ENCODE peak calls at places on chromosomes 11 and 22, in eight cellular contexts. One of them, this sample, is unnamed.
A peak's percentile ranks its signal among the peaks of the same experiment; 100 is the strongest.

GRCh38 chr22:36673821-36674220 is 29.7 kb downstream of the CACNG2 start:
- DNase-seq in fibroblast of mammary gland: no peak
- DNase-seq in AG09309: no peak
- DNase-seq in choroid plexus epithelial cell: no peak
- DNase-seq in K562: no peak
- DNase-seq in fibroblast of lung: no peak
- DNase-seq in fibroblast of the aortic adventitia: no peak
- DNase-seq in thoracic aorta: no peak
- DNase-seq in this sample: no peak

GRCh38 chr11:125146232-125146631 is 18.3 kb upstream of the PKNOX2 start:
- DNase-seq in AG09309: no peak
- DNase-seq in fibroblast of mammary gland: no peak
- DNase-seq in fibroblast of the aortic adventitia: no peak
- DNase-seq in fibroblast of lung: no peak
- DNase-seq in thoracic aorta: no peak
- DNase-seq in choroid plexus epithelial cell: no peak
- DNase-seq in K562: no peak
- DNase-seq in this sample: no peak

GRCh38 chr11:36026315-36026968 is 82.6 kb downstream of the LDLRAD3 start:
- DNase-seq in choroid plexus epithelial cell: no peak
- DNase-seq in fibroblast of mammary gland: no peak
- DNase-seq in fibroblast of lung: no peak
- DNase-seq in K562: no peak
- DNase-seq in fibroblast of the aortic adventitia: no peak
- DNase-seq in AG09309: no peak
- DNase-seq in thoracic aorta: no peak
- DNase-seq in this sample: no peak

GRCh38 chr11:94926698-94927237 is 46.6 kb downstream of the CWC15 start:
- DNase-seq in choroid plexus epithelial cell: peak; percentile 98
- DNase-seq in K562: no peak
- DNase-seq in AG09309: peak; percentile 77
- DNase-seq in fibroblast of lung: peak; percentile 98
- DNase-seq in fibroblast of the aortic adventitia: peak; percentile 96
- DNase-seq in thoracic aorta: peak; percentile 25
- DNase-seq in fibroblast of mammary gland: peak; percentile 97
- DNase-seq in this sample: peak; percentile 79

GRCh38 chr11:8063319-8063718 is 17.7 kb upstream of the TUB start:
- DNase-seq in fibroblast of the aortic adventitia: peak; percentile 76
- DNase-seq in fibroblast of mammary gland: peak; percentile 89
- DNase-seq in thoracic aorta: no peak
- DNase-seq in fibroblast of lung: peak; percentile 85
- DNase-seq in AG09309: no peak
- DNase-seq in K562: no peak
- DNase-seq in choroid plexus epithelial cell: peak; percentile 70
- DNase-seq in this sample: no peak

GRCh38 chr22:50635591-50635990 is 7.6 kb upstream of the ARSA start:
- DNase-seq in choroid plexus epithelial cell: no peak
- DNase-seq in K562: no peak
- DNase-seq in fibroblast of lung: no peak
- DNase-seq in thoracic aorta: no peak
- DNase-seq in fibroblast of the aortic adventitia: no peak
- DNase-seq in fibroblast of mammary gland: no peak
- DNase-seq in AG09309: no peak
- DNase-seq in this sample: no peak

GRCh38 chr22:19886605-19887250 is 32.1 kb upstream of the GNB1L start:
- DNase-seq in fibroblast of mammary gland: peak; percentile 85
- DNase-seq in K562: no peak
- DNase-seq in thoracic aorta: no peak
- DNase-seq in choroid plexus epithelial cell: peak; percentile 60
- DNase-seq in fibroblast of lung: peak; percentile 59
- DNase-seq in AG09309: peak; percentile 69
- DNase-seq in fibroblast of the aortic adventitia: peak; percentile 38
- DNase-seq in this sample: no peak

GRCh38 chr11:72328366-72329224 is 84.6 kb upstream of the PHOX2A start:
- DNase-seq in fibroblast of mammary gland: peak; percentile 21
- DNase-seq in thoracic aorta: no peak
- DNase-seq in AG09309: no peak
- DNase-seq in fibroblast of lung: peak; percentile 46
- DNase-seq in K562: no peak
- DNase-seq in fibroblast of the aortic adventitia: peak; percentile 86
- DNase-seq in choroid plexus epithelial cell: peak; percentile 57
- DNase-seq in this sample: no peak

GRCh38 chr11:45048870-45049825 is 97.3 kb upstream of the PRDM11 start:
- DNase-seq in fibroblast of mammary gland: peak; percentile 34
- DNase-seq in thoracic aorta: no peak
- DNase-seq in fibroblast of lung: peak; percentile 8
- DNase-seq in K562: no peak
- DNase-seq in AG09309: no peak
- DNase-seq in choroid plexus epithelial cell: no peak
- DNase-seq in fibroblast of the aortic adventitia: peak; percentile 89
- DNase-seq in this sample: no peak

GRCh38 chr11:96878299-96879051 is 488.7 kb downstream of the JRKL start:
- DNase-seq in K562: no peak
- DNase-seq in thoracic aorta: no peak
- DNase-seq in fibroblast of mammary gland: no peak
- DNase-seq in fibroblast of lung: no peak
- DNase-seq in AG09309: no peak
- DNase-seq in choroid plexus epithelial cell: no peak
- DNase-seq in fibroblast of the aortic adventitia: no peak
- DNase-seq in this sample: no peak

GRCh38 chr11:46694095-46694494 is 6.3 kb downstream of the ARHGAP1 start:
- DNase-seq in fibroblast of the aortic adventitia: no peak
- DNase-seq in choroid plexus epithelial cell: no peak
- DNase-seq in thoracic aorta: no peak
- DNase-seq in K562: no peak
- DNase-seq in AG09309: no peak
- DNase-seq in fibroblast of lung: no peak
- DNase-seq in fibroblast of mammary gland: no peak
- DNase-seq in this sample: no peak

GRCh38 chr11:14411818-14412217 is 52.8 kb upstream of the RRAS2 start:
- DNase-seq in fibroblast of mammary gland: peak; percentile 97
- DNase-seq in choroid plexus epithelial cell: peak; percentile 59
- DNase-seq in fibroblast of the aortic adventitia: peak; percentile 93
- DNase-seq in thoracic aorta: no peak
- DNase-seq in AG09309: peak; percentile 75
- DNase-seq in fibroblast of lung: peak; percentile 93
- DNase-seq in K562: no peak
- DNase-seq in this sample: no peak

GRCh38 chr22:31650391-31650790 is 11.6 kb downstream of the PISD start:
- DNase-seq in fibroblast of the aortic adventitia: peak; percentile 91
- DNase-seq in thoracic aorta: no peak
- DNase-seq in AG09309: peak; percentile 72
- DNase-seq in choroid plexus epithelial cell: peak; percentile 95
- DNase-seq in K562: no peak
- DNase-seq in fibroblast of mammary gland: peak; percentile 85
- DNase-seq in fibroblast of lung: peak; percentile 74
- DNase-seq in this sample: no peak

GRCh38 chr11:119421941-119422504 is 949 bp downstream of the THY1 start:
- DNase-seq in thoracic aorta: no peak
- DNase-seq in fibroblast of lung: peak; percentile 42
- DNase-seq in fibroblast of the aortic adventitia: peak; percentile 50
- DNase-seq in choroid plexus epithelial cell: no peak
- DNase-seq in K562: no peak
- DNase-seq in AG09309: no peak
- DNase-seq in fibroblast of mammary gland: no peak
- DNase-seq in this sample: no peak

GRCh38 chr22:17077255-17077654 is 7.5 kb upstream of the IL17RA start:
- DNase-seq in choroid plexus epithelial cell: peak; percentile 72
- DNase-seq in fibroblast of the aortic adventitia: peak; percentile 55
- DNase-seq in K562: no peak
- DNase-seq in fibroblast of mammary gland: peak; percentile 72
- DNase-seq in thoracic aorta: no peak
- DNase-seq in fibroblast of lung: peak; percentile 26
- DNase-seq in AG09309: peak; percentile 49
- DNase-seq in this sample: peak; percentile 49

GRCh38 chr22:43505896-43506295 is 94.1 kb downstream of the MPPED1 start:
- DNase-seq in K562: no peak
- DNase-seq in fibroblast of mammary gland: no peak
- DNase-seq in thoracic aorta: no peak
- DNase-seq in AG09309: no peak
- DNase-seq in fibroblast of lung: no peak
- DNase-seq in fibroblast of the aortic adventitia: no peak
- DNase-seq in choroid plexus epithelial cell: no peak
- DNase-seq in this sample: no peak

GRCh38 chr11:40188848-40189247 is 1270.6 kb downstream of the LRRC4C start:
- DNase-seq in fibroblast of lung: no peak
- DNase-seq in thoracic aorta: no peak
- DNase-seq in fibroblast of mammary gland: no peak
- DNase-seq in choroid plexus epithelial cell: no peak
- DNase-seq in fibroblast of the aortic adventitia: no peak
- DNase-seq in AG09309: no peak
- DNase-seq in K562: no peak
- DNase-seq in this sample: no peak

GRCh38 chr22:30221121-30221992 is 25.2 kb downstream of the LIF start:
- DNase-seq in K562: no peak
- DNase-seq in choroid plexus epithelial cell: no peak
- DNase-seq in fibroblast of lung: no peak
- DNase-seq in fibroblast of the aortic adventitia: no peak
- DNase-seq in AG09309: no peak
- DNase-seq in fibroblast of mammary gland: no peak
- DNase-seq in thoracic aorta: no peak
- DNase-seq in this sample: no peak
- H3K4me3 ChIP-seq in K562: no peak overlapping the region
- H3K4me3 ChIP-seq in choroid plexus epithelial cell: no peak overlapping the region
- H3K4me3 ChIP-seq in fibroblast of lung: no peak overlapping the region
- H3K4me3 ChIP-seq in fibroblast of the aortic adventitia: no peak overlapping the region
- H3K4me3 ChIP-seq in AG09309: no peak overlapping the region
- H3K4me3 ChIP-seq in fibroblast of mammary gland: no peak overlapping the region
- H3K4me3 ChIP-seq in thoracic aorta: no peak overlapping the region
- H3K4me3 ChIP-seq in this sample: no peak overlapping the region

GRCh38 chr22:38468761-38469305 is 937 bp downstream of the KDELR3 start:
- DNase-seq in K562: no peak
- DNase-seq in fibroblast of the aortic adventitia: no peak
- DNase-seq in thoracic aorta: no peak
- DNase-seq in fibroblast of mammary gland: no peak
- DNase-seq in fibroblast of lung: no peak
- DNase-seq in AG09309: no peak
- DNase-seq in choroid plexus epithelial cell: no peak
- DNase-seq in this sample: no peak

GRCh38 chr22:38465673-38466490 is 2.0 kb upstream of the KDELR3 start:
- DNase-seq in AG09309: no peak
- DNase-seq in choroid plexus epithelial cell: no peak
- DNase-seq in fibroblast of the aortic adventitia: no peak
- DNase-seq in thoracic aorta: no peak
- DNase-seq in fibroblast of mammary gland: peak; percentile 44
- DNase-seq in K562: no peak
- DNase-seq in fibroblast of lung: no peak
- DNase-seq in this sample: no peak

GRCh38 chr22:38469306-38469781 is 1.4 kb downstream of the KDELR3 start:
- DNase-seq in AG09309: no peak
- DNase-seq in thoracic aorta: no peak
- DNase-seq in choroid plexus epithelial cell: no peak
- DNase-seq in fibroblast of mammary gland: no peak
- DNase-seq in fibroblast of the aortic adventitia: no peak
- DNase-seq in fibroblast of lung: no peak
- DNase-seq in K562: no peak
- DNase-seq in this sample: no peak

GRCh38 chr22:38467438-38467903 is 425 bp upstream of the KDELR3 start:
- DNase-seq in choroid plexus epithelial cell: no peak
- DNase-seq in fibroblast of the aortic adventitia: no peak
- DNase-seq in AG09309: no peak
- DNase-seq in thoracic aorta: no peak
- DNase-seq in fibroblast of lung: no peak
- DNase-seq in K562: peak; percentile 72
- DNase-seq in fibroblast of mammary gland: no peak
- DNase-seq in this sample: no peak

DNA sequence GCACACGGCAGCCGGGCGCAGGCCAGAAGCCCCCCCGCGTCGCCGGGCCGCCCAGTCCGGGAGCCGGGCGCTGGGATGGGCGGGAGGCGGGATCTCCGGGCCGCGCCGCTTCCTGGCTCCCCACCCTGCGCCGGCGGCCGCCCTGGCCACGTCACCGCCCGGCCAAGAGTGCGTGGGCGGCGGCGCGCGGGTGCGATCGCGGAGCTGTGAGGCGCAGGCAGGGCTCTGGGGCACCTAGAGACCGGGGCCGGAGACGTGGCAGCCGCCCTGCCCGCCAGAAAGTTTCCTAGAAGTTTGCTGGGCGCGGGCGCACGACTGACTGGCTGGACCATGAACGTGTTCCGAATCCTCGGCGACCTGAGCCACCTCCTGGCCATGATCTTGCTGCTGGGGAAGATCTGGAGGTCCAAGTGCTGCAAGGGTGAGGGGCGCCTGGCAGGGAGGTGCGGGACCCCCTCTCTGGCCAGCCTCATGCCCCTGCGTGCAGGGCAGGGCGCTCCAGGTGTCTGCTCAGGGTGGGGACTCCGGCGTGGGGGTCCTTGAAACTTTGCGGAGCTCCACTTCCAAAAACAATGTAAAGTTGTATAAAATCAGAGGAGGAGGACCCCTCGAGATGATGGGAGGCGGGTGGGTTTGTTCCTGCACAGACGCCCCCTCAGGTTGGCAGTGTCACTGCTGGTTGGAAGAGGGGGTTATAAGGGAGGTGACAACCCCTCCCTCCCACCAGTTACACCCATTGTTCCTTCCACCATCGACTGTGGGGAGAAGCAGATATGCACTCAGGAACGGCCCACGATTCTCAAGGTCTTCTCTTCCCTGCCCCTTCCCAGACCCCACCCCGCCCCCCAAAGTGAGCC is at the start of gene KDELR3:
- DNase-seq in fibroblast of the aortic adventitia: peak; percentile 63
- DNase-seq in thoracic aorta: no peak
- DNase-seq in choroid plexus epithelial cell: peak; percentile 67
- DNase-seq in AG09309: no peak
- DNase-seq in fibroblast of lung: peak; percentile 55
- DNase-seq in fibroblast of mammary gland: peak; percentile 62
- DNase-seq in K562: peak; percentile 93
- DNase-seq in this sample: no peak
- TF ChIP-seq CTCF in fibroblast of the aortic adventitia: peak; percentile 45
- TF ChIP-seq CTCF in thoracic aorta: peak; percentile 17
- TF ChIP-seq CTCF in choroid plexus epithelial cell: peak; percentile 32
- TF ChIP-seq CTCF in AG09309: peak; percentile 12
- TF ChIP-seq CTCF in fibroblast of lung: peak; percentile 37
- TF ChIP-seq CTCF in fibroblast of mammary gland: peak; percentile 3
- TF ChIP-seq CTCF in K562: peak; percentile 41
- TF ChIP-seq CTCF in this sample: peak; percentile 52

DNA sequence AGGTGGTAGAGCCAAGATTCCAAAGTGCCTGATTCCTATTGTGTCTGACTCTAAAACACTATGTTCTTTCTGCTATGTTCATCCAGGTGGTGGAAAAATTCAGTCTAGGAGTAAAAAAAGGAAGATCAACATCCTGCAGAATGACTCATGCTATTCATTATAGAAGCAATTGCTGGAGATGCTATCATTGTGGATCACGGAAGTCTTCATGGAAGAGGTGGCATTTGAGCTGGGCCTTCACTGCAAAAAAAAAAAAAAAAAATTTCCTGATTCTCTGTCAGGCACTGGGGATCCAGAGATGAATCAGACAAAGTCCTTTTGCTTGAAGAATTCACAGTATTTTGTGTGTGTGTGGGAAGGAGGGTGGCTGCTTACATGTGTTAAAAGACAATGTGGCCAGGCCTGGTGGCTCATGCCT is 1.4 kb upstream of the UVRAG start:
- DNase-seq in AG09309: no peak
- DNase-seq in fibroblast of the aortic adventitia: no peak
- DNase-seq in choroid plexus epithelial cell: no peak
- DNase-seq in fibroblast of lung: no peak
- DNase-seq in fibroblast of mammary gland: peak; percentile 36
- DNase-seq in K562: no peak
- DNase-seq in thoracic aorta: no peak
- DNase-seq in this sample: no peak
- H3K4me3 ChIP-seq in AG09309: no peak overlapping the region
- H3K4me3 ChIP-seq in fibroblast of the aortic adventitia: no peak overlapping the region
- H3K4me3 ChIP-seq in choroid plexus epithelial cell: no peak overlapping the region
- H3K4me3 ChIP-seq in fibroblast of lung: no peak overlapping the region
- H3K4me3 ChIP-seq in fibroblast of mammary gland: no peak overlapping the region
- H3K4me3 ChIP-seq in K562: no peak overlapping the region
- H3K4me3 ChIP-seq in thoracic aorta: no peak overlapping the region
- H3K4me3 ChIP-seq in this sample: no peak overlapping the region

GRCh38 chr22:23888615-23889401 is 5.4 kb upstream of the MIF start:
- DNase-seq in K562: peak; percentile 19
- DNase-seq in fibroblast of the aortic adventitia: peak; percentile 54
- DNase-seq in fibroblast of mammary gland: peak; percentile 52
- DNase-seq in AG09309: no peak
- DNase-seq in choroid plexus epithelial cell: peak; percentile 49
- DNase-seq in thoracic aorta: no peak
- DNase-seq in fibroblast of lung: peak; percentile 42
- DNase-seq in this sample: no peak
- TF ChIP-seq CTCF in K562: peak; percentile 18
- TF ChIP-seq CTCF in fibroblast of the aortic adventitia: peak; percentile 30
- TF ChIP-seq CTCF in fibroblast of mammary gland: peak; percentile 27
- TF ChIP-seq CTCF in AG09309: peak; percentile 20
- TF ChIP-seq CTCF in choroid plexus epithelial cell: peak; percentile 49
- TF ChIP-seq CTCF in thoracic aorta: no peak
- TF ChIP-seq CTCF in fibroblast of lung: no peak
- TF ChIP-seq CTCF in this sample: peak; percentile 6